ENCODE peak calls at places on chromosomes 12 and 14, in six cellular contexts. F is mesenchymal stem cell, I is neuronal stem cell, C is IMR-90, S is trophoblast cell, Z is H1. M is an unnamed sample.

GRCh38 chr12:124861492-124861891 is 2.2 kb downstream of the SCARB1 start:
- DNase-seq in F (no peak), I (no peak), C (no peak), S (no peak), Z (no peak), M (no peak)

GRCh38 chr12:68342966-68343365 is 10.8 kb upstream of the MDM1 start:
- DNase-seq in F (no peak), I (no peak), C (no peak), S (no peak), Z (no peak), M (no peak)

GRCh38 chr12:47828967-47829482 is 9.3 kb upstream of the HDAC7 start:
- DNase-seq in F (peak; percentile 53), I (no peak), C (peak; percentile 59), S (no peak), Z (no peak), M (peak; percentile 83)

GRCh38 chr12:127482950-127483349 is 784.0 kb upstream of the TMEM132C start:
- DNase-seq in F (no peak), I (no peak), C (no peak), S (no peak), Z (no peak), M (no peak)

GRCh38 chr12:80509781-80510556 is 65.9 kb downstream of the PTPRQ start:
- DNase-seq in F (peak; percentile 26), I (no peak), C (peak; percentile 87), S (no peak), Z (no peak), M (no peak)

GRCh38 chr14:64541971-64542838 is 1.7 kb downstream of the HSPA2 start:
- DNase-seq in F (no peak), I (no peak), C (no peak), S (no peak), Z (peak; percentile 73), M (no peak)

GRCh38 chr12:19130224-19131019 is 889 bp downstream of the PLEKHA5 start:
- DNase-seq in F (no peak), I (peak; percentile 33), C (no peak), S (no peak), Z (peak; percentile 73), M (peak; percentile 82)

GRCh38 chr14:71833476-71833875 is 98.8 kb upstream of the RGS6 start:
- DNase-seq in F (no peak), I (no peak), C (no peak), S (no peak), Z (no peak), M (no peak)

GRCh38 chr12:100601626-100602025 is 28.1 kb downstream of the GAS2L3 start:
- DNase-seq in F (no peak), I (no peak), C (no peak), S (no peak), Z (no peak), M (no peak)

GRCh38 chr12:48994224-48995060 is 4.7 kb downstream of the DDN start:
- DNase-seq in F (no peak), I (no peak), C (no peak), S (no peak), Z (no peak), M (no peak)

GRCh38 chr12:48996794-48997718 is 2.1 kb downstream of the DDN start:
- DNase-seq in F (peak; percentile 83), I (no peak), C (peak; percentile 67), S (peak; percentile 72), Z (peak; percentile 89), M (peak; percentile 89)

GRCh38 chr12:48991247-48992050 is 7.7 kb downstream of the DDN start:
- DNase-seq in F (peak; percentile 26), I (no peak), C (no peak), S (no peak), Z (no peak), M (no peak)

GRCh38 chr12:48995061-48995879 is 3.9 kb downstream of the DDN start:
- DNase-seq in F (peak; percentile 85), I (peak; percentile 74), C (peak; percentile 73), S (peak; percentile 80), Z (peak; percentile 92), M (peak; percentile 95)

GRCh38 chr12:48993787-48994186 is 5.4 kb downstream of the DDN start:
- DNase-seq in F (no peak), I (no peak), C (no peak), S (no peak), Z (no peak), M (no peak)
- H3K14ac ChIP-seq in F (no peak overlapping the region), I (no peak overlapping the region), C (no peak overlapping the region), S (no peak overlapping the region), Z (no peak overlapping the region), M (no peak overlapping the region)

DNA sequence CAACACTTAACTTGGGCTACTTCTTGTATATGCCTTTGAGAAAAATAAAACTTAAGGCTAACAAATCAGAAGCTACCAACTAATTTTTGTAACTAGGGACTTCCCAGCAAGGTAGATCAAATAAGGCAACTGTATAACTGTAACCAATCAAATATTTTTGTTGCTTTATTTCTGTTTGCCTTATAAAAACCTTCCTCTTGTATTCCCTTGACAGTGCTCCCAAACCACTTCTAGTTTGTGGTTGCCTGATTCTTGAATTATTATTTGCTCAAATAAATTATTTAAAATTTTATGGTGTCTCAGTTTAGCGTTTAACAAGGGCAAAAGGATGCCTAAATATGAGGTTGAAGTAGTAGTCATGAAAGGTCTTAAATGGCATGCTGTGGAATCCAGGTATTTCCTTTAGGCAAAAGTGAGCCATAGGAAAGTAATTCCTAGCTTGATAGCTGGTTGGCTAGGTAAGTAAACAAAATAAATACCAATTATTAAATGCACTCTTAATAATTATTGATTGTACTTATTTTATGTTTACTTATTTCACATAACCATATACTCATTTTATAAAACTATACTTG is 632.6 kb downstream of the RPL10L start:
- DNase-seq in F (no peak), I (no peak), C (no peak), S (no peak), Z (no peak), M (no peak)
- H3K18ac ChIP-seq in F (no peak overlapping the region), I (no peak overlapping the region), C (no peak overlapping the region), S (no peak overlapping the region), Z (no peak overlapping the region), M (no peak overlapping the region)

GRCh38 chr14:93302688-93303581 is 29.9 kb downstream of the BTBD7 start:
- DNase-seq in F (no peak), I (no peak), C (no peak), S (peak; percentile 18), Z (no peak), M (no peak)

GRCh38 chr14:93306844-93307243 is 26.0 kb downstream of the BTBD7 start:
- DNase-seq in F (no peak), I (no peak), C (no peak), S (no peak), Z (no peak), M (no peak)

GRCh38 chr14:93304771-93305170 is 28.1 kb downstream of the BTBD7 start:
- DNase-seq in F (peak; percentile 63), I (no peak), C (peak; percentile 56), S (no peak), Z (no peak), M (no peak)

GRCh38 chr14:93303659-93304058 is 29.2 kb downstream of the BTBD7 start:
- DNase-seq in F (no peak), I (no peak), C (no peak), S (no peak), Z (no peak), M (no peak)

DNA sequence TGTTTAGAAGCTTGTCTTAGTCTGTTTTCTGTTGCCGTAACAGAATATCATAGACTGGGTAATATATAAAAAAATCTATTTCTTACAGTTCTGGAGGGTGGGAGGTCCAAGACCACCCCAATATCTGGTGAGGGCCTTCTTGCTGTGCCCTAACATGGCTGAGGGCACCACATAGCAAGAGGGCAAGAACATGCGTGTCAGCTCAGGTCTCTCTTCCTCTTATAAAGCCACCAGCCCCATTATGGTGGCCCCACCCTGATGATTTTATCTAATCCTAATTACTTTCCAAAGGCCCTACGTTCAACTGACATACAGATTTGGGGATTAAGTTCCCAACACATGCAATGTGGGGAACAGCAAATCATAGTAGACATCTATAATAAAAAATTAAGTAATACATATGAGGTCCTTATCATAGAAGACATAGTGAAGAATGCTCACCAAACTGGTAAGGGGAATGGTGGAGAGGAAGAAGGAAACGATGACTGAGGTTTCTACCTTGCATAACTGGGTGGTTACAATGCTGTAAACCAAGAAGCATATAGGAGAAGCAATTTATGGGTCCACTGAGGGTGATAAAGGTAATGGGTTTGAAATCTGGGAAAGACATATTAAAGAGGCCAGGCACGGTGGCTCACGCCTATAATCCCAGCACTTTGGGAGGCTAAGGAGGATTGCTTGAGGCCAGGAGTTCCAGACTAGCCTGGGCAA is 27.0 kb downstream of the BTBD7 start:
- DNase-seq in F (no peak), I (no peak), C (no peak), S (no peak), Z (no peak), M (no peak)
- H3K14ac ChIP-seq in F (no peak overlapping the region), I (no peak overlapping the region), C (no peak overlapping the region), S (no peak overlapping the region), Z (no peak overlapping the region), M (no peak overlapping the region)

DNA sequence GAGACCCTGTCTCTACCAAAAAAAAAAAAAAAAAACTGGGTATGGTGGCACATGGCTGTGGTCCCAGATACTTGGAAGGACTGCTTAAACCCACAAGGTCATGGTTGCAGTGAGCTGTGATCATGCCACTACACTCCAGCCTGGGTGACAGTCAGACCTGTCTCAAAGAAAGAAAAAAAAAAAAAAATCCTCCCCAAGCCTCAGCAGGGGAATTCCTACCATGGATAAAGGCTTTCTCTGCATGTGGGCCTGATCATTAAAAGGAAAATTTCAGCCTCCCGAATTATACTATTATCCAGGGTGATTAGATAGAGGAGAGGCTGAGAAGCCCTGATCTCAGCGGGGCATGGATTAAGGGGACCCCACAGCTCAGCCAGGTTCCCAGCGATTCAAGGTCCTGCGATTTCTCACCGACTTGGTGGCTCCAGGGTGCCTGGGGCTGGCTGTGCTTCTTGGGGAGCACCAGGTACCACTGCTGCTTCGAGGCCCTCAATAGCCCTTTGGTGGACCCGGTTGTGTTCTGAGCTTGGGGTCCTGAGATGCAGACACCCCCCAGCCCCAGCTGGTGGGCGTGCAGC is 5.6 kb downstream of the SH2B3 start:
- DNase-seq in F (peak; percentile 58), I (no peak), C (no peak), S (no peak), Z (no peak), M (no peak)
- H3K18ac ChIP-seq in F (peak overlapping the region; percentile 84), I (peak overlapping the region; percentile 39), C (no peak overlapping the region), S (no peak overlapping the region), Z (peak overlapping the region; percentile 62), M (no peak overlapping the region)

GRCh38 chr14:23056956-23057756 is at the start of gene CDH24:
- DNase-seq in F (peak; percentile 74), I (peak; percentile 78), C (peak; percentile 57), S (peak; percentile 54), Z (peak; percentile 83), M (peak; percentile 65)
- H3K14ac ChIP-seq in F (no peak within 1 kb of the TSS), I (peak within 1 kb of the TSS; percentile 39), C (peak within 1 kb of the TSS; percentile 68), S (peak within 1 kb of the TSS; percentile 40), Z (no peak within 1 kb of the TSS), M (peak within 1 kb of the TSS; percentile 71)

DNA sequence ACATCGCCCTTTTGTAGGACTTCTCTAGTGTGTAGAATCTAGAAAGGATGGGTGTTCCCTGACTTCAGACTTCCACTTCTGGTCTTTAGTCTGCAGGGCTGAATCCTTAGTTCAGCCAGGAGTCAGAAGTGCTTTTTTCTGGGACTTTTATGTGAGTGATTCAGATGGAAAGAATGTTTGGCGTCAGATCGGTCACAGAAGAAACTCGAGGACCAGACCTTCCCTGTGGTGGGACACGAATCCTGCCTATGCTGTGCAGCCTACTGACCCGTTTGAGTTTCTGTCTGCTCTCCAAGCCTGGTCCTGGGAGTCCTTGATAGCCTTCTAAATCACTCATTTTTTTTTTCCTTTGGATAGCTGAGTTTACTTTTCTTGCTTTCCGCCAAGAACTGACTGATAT is 165.3 kb upstream of the SSTR1 start:
- DNase-seq in F (peak; percentile 93), I (no peak), C (peak; percentile 75), S (no peak), Z (no peak), M (no peak)
- H3K18ac ChIP-seq in F (peak overlapping the region; percentile 21), I (no peak overlapping the region), C (peak overlapping the region; percentile 70), S (no peak overlapping the region), Z (no peak overlapping the region), M (no peak overlapping the region)

M was measured in H9.